ENCODE peak calls at places on chromosomes 3 and 15, in seven cellular contexts. H, B, X, U, P, A and R are unnamed samples.

GRCh38 chr3:128277378-128278049 is 124.2 kb downstream of the EEFSEC start:
- DNase-seq in A (no peak), H (no peak), U (no peak), P (no peak), B (no peak), X (no peak), R (no peak)

GRCh38 chr15:82553846-82554245 is 13.6 kb upstream of the RPS17 start:
- DNase-seq in H (no peak), B (no peak), U (no peak), A (no peak), X (no peak), P (no peak), R (no peak)

GRCh38 chr3:70647094-70647493 is 334.7 kb upstream of the MDFIC2 start:
- DNase-seq in A (no peak), B (no peak), P (no peak), H (no peak), X (no peak), U (no peak), R (no peak)

GRCh38 chr3:134918448-134918847 is 123.4 kb downstream of the EPHB1 start:
- DNase-seq in H (no peak), A (no peak), B (no peak), X (no peak), U (no peak), P (no peak), R (no peak)

GRCh38 chr15:68814596-68814995 is 6.1 kb downstream of the ANP32A start:
- DNase-seq in U (no peak), A (no peak), B (no peak), P (no peak), X (no peak), H (no peak), R (no peak)

GRCh38 chr15:71080705-71081104 is 34.6 kb upstream of the THSD4 start:
- DNase-seq in B (no peak), A (no peak), U (peak), H (no peak), P (no peak), X (no peak), R (no peak)

GRCh38 chr3:10712121-10712520 is 103.9 kb upstream of the SLC6A11 start:
- DNase-seq in U (no peak), B (no peak), H (no peak), P (no peak), A (no peak), X (no peak), R (no peak)

GRCh38 chr15:65081758-65082157 is 5.2 kb downstream of the KBTBD13 start:
- DNase-seq in X (no peak), U (no peak), A (no peak), H (no peak), P (no peak), B (no peak), R (no peak)

GRCh38 chr15:77819271-77819806 is 186.6 kb upstream of the LINGO1 start:
- DNase-seq in P (peak), U (no peak), X (no peak), B (peak), H (no peak), A (no peak), R (no peak)

GRCh38 chr15:61661791-61662190 is 398.5 kb downstream of the VPS13C start:
- DNase-seq in U (no peak), X (no peak), B (no peak), H (no peak), P (no peak), A (no peak), R (no peak)